ENCODE peak calls at places on chromosomes 5 and 9, in five cellular contexts. W is stimulated activated CD4-positive, alpha-beta T cell treated with anti-CD3 and anti-CD28 coated beads, Interleukin-1b, Interleukin-23, amount 100 ng/mL, for 48 hours; R is NCI-H2081; P is non-pigmented ciliary epithelial cell; F is HTR-8/SVneo. K is an unnamed sample.

GRCh38 chr5:6746244-6746643 is 33.0 kb downstream of the TENT4A start:
- DNase-seq in W (no peak), R (no peak), P (no peak), F (no peak), K (no peak)

GRCh38 chr5:87851603-87852002 is 417.0 kb downstream of the TMEM161B start:
- DNase-seq in W (no peak), R (no peak), P (no peak), F (no peak), K (no peak)

GRCh38 chr5:115542651-115543364 is 1.8 kb downstream of the FEM1C start:
- DNase-seq in W (no peak), R (no peak), P (no peak), F (no peak), K (no peak)

GRCh38 chr9:99623780-99624364 is 197.8 kb upstream of the NR4A3 start:
- DNase-seq in W (no peak), R (no peak), P (no peak), F (no peak), K (no peak)

GRCh38 chr5:16577677-16578076 is 39.1 kb downstream of the RETREG1 start:
- DNase-seq in W (peak), R (no peak), P (no peak), F (no peak), K (no peak)

GRCh38 chr9:88586452-88586851 is 51.5 kb downstream of the NXNL2 start:
- DNase-seq in W (no peak), R (no peak), P (no peak), F (no peak), K (no peak)

GRCh38 chr5:90345684-90346083 is 63.9 kb downstream of the CETN3 start:
- DNase-seq in W (no peak), R (no peak), P (no peak), F (no peak), K (no peak)

GRCh38 chr9:4662989-4663792 is 1.1 kb downstream of the PLPP6 start:
- DNase-seq in W (no peak), R (no peak), P (no peak), F (no peak), K (no peak)

GRCh38 chr5:55540024-55540423 is 5.3 kb upstream of the PLPP1 start:
- DNase-seq in W (no peak), R (no peak), P (no peak), F (no peak), K (no peak)

GRCh38 chr5:176639981-176640380 is 7.3 kb upstream of the TSPAN17 start:
- DNase-seq in W (no peak), R (peak), P (no peak), F (no peak), K (no peak)

GRCh38 chr5:112154940-112155686 is 264.0 kb downstream of the EPB41L4A start:
- DNase-seq in W (no peak), R (no peak), P (no peak), F (no peak), K (peak)

GRCh38 chr9:27204578-27204977 is 92.4 kb downstream of the EQTN start:
- DNase-seq in W (no peak), R (no peak), P (no peak), F (no peak), K (no peak)

GRCh38 chr9:128552744-128553221 is 396 bp downstream of the SPTAN1 start:
- DNase-seq in W (peak), R (peak), P (no peak), F (no peak), K (no peak)

GRCh38 chr5:154081246-154081645 is 42.5 kb downstream of the MFAP3 start:
- DNase-seq in W (no peak), R (no peak), P (no peak), F (no peak), K (no peak)

GRCh38 chr9:78557540-78557939 is 260.6 kb downstream of the PSAT1 start:
- DNase-seq in W (no peak), R (no peak), P (no peak), F (no peak), K (no peak)

GRCh38 chr5:73280821-73281746 is 108.1 kb downstream of the TMEM174 start:
- DNase-seq in W (no peak), R (peak), P (no peak), F (peak), K (no peak)

GRCh38 chr5:10836991-10837390 is 76.0 kb upstream of the DAP start:
- DNase-seq in W (no peak), R (no peak), P (peak), F (no peak), K (no peak)

GRCh38 chr9:133635506-133635902 is 659 bp upstream of the DBH start:
- DNase-seq in W (no peak), R (no peak), P (no peak), F (no peak), K (no peak)

GRCh38 chr9:108476574-108476973 is 379.2 kb downstream of the ACTL7B start:
- DNase-seq in W (no peak), R (no peak), P (no peak), F (no peak), K (no peak)

GRCh38 chr9:87324613-87325194 is 173.0 kb upstream of the DAPK1 start:
- DNase-seq in W (no peak), R (peak), P (no peak), F (peak), K (peak)

GRCh38 chr5:14034991-14035390 is 90.5 kb upstream of the DNAH5 start:
- DNase-seq in W (no peak), R (no peak), P (no peak), F (no peak), K (no peak)

GRCh38 chr9:18906656-18907395 is 126.2 kb downstream of the SAXO1 start:
- DNase-seq in W (no peak), R (no peak), P (no peak), F (peak), K (no peak)

GRCh38 chr5:159695741-159696294 is 220.5 kb upstream of the ADRA1B start:
- DNase-seq in W (no peak), R (no peak), P (no peak), F (no peak), K (no peak)

GRCh38 chr5:172140120-172140519 is 47.9 kb downstream of the STK10 start:
- DNase-seq in W (no peak), R (no peak), P (no peak), F (no peak), K (no peak)

GRCh38 chr5:112710896-112711295 is 26.8 kb upstream of the APC start:
- DNase-seq in W (no peak), R (no peak), P (no peak), F (no peak), K (no peak)

GRCh38 chr9:111728617-111729366 is 65.9 kb downstream of the SHOC1 start:
- DNase-seq in W (no peak), R (no peak), P (peak), F (peak), K (peak)

GRCh38 chr5:163309850-163310365 is 127.5 kb upstream of the CCNG1 start:
- DNase-seq in W (no peak), R (no peak), P (no peak), F (no peak), K (no peak)

GRCh38 chr5:148928141-148928540 is 101.7 kb downstream of the ADRB2 start:
- DNase-seq in W (no peak), R (no peak), P (no peak), F (no peak), K (no peak)

GRCh38 chr5:96439477-96440184 is 6.6 kb upstream of the PCSK1 start:
- DNase-seq in W (no peak), R (no peak), P (no peak), F (no peak), K (no peak)

K was measured in amniotic stem cell.